ENCODE peak calls at places on chromosomes 4 and X, in five cellular contexts. R is CD4-positive, alpha-beta memory T cell; F is tibial artery; J is kidney epithelial cell; M is HepG2. B is an unnamed sample.

GRCh38 chr4:183200453-183200852 is 101.4 kb downstream of the WWC2 start:
- DNase-seq in R (no peak), F (peak), J (no peak), M (no peak), B (peak)

GRCh38 chr4:124890522-124890921 is 178.0 kb upstream of the ANKRD50 start:
- DNase-seq in R (no peak), F (no peak), J (no peak), M (no peak), B (no peak)

GRCh38 chr4:169774466-169775445 is 17.0 kb upstream of the HPF1 start:
- DNase-seq in R (peak), F (no peak), J (no peak), M (no peak), B (no peak)

GRCh38 chrX:108527724-108528123 is 88.1 kb downstream of the COL4A5 start:
- DNase-seq in R (no peak), F (no peak), J (no peak), M (no peak), B (no peak)

GRCh38 chr4:95158045-95158444 is 390.7 kb downstream of the UNC5C start:
- DNase-seq in R (no peak), F (no peak), J (no peak), M (no peak), B (no peak)

GRCh38 chr4:29131304-29131703 is 1588.9 kb upstream of the PCDH7 start:
- DNase-seq in R (no peak), F (no peak), J (no peak), M (no peak), B (no peak)

GRCh38 chrX:39736219-39737211 is 361.2 kb downstream of the BCOR start:
- DNase-seq in R (no peak), F (peak), J (no peak), M (no peak), B (no peak)

GRCh38 chrX:14801136-14801535 is 71.7 kb downstream of the FANCB start:
- DNase-seq in R (no peak), F (no peak), J (no peak), M (no peak), B (no peak)

GRCh38 chrX:36684053-36684452 is 324.1 kb upstream of the FAM47C start:
- DNase-seq in R (no peak), F (no peak), J (no peak), M (no peak), B (no peak)

GRCh38 chrX:104018126-104018525 is 4.6 kb upstream of the H2BW1 start:
- DNase-seq in R (no peak), F (no peak), J (no peak), M (no peak), B (no peak)

GRCh38 chrX:120281761-120282160 is 29.5 kb downstream of the TMEM255A start:
- DNase-seq in R (no peak), F (no peak), J (no peak), M (no peak), B (no peak)

GRCh38 chr4:101785476-101785875 is 5.1 kb upstream of the BANK1 start:
- DNase-seq in R (no peak), F (no peak), J (no peak), M (no peak), B (no peak)

GRCh38 chrX:153974003-153974725 is 1.6 kb downstream of the TMEM187 start:
- DNase-seq in R (no peak), F (no peak), J (no peak), M (no peak), B (no peak)

GRCh38 chr4:2923141-2923551 is 40.1 kb downstream of the NOP14 start:
- DNase-seq in R (no peak), F (peak), J (no peak), M (no peak), B (peak)

GRCh38 chr4:139761461-139761860 is 95.8 kb downstream of the MGST2 start:
- DNase-seq in R (no peak), F (no peak), J (no peak), M (peak), B (no peak)

GRCh38 chrX:54481751-54482150 is 14.3 kb downstream of the FGD1 start:
- DNase-seq in R (no peak), F (no peak), J (no peak), M (no peak), B (no peak)

GRCh38 chr4:39039108-39039507 is 6.9 kb upstream of the TMEM156 start:
- DNase-seq in R (no peak), F (no peak), J (no peak), M (no peak), B (no peak)
- H3K4me3 ChIP-seq in R (no peak), F (no peak), J (no peak), M (no peak), B (no peak)

GRCh38 chrX:27863813-27864212 is 56.0 kb downstream of the MAGEB10 start:
- DNase-seq in R (no peak), F (no peak), J (no peak), M (no peak), B (no peak)
- H3K4me3 ChIP-seq in R (no peak), F (no peak), J (no peak), M (no peak), B (no peak)

GRCh38 chr4:25233194-25233593 is 639 bp upstream of the PI4K2B start:
- DNase-seq in R (no peak), F (no peak), J (no peak), M (no peak), B (no peak)
- H3K4me3 ChIP-seq in R (peak), F (peak), J (peak), M (peak), B (peak)

DNA sequence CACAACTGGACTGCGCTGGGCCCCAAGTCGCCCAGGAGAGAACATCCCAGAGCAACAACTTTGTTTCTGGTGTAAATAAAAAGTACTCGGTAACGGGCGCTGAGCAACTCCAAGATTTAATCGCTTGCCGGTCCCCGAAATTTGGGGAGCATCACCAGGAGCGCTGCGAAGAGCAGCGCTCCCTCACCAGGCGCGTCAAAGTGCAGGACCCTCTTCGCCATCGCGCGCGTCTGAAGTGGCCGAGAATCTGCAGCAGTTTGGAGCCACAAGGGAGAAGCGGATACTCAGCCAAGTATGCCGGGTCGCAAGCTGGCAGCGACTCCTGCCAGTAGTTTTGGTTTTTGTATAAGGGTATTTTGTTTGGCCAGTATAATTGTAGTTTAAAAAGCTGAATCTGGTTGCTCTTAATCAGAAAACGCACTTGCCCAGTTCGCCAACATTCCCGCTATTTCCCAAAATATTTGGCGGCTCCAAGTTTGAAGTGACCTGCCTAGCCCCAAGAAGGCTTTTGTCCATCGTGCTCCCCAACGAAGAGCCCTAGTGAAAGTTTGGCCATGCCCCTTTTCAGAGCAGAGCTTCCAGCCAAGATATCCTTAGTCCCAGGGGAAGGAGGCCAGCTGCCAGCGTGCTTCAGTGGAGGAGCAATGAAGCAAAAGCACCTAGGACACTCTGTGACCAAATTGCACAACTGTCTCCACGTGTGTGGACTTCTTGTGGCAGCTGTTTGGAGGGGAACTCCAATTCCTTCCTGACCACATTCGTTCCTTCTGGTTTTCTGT is 557 bp upstream of the KDR start:
- DNase-seq in R (no peak), F (peak), J (no peak), M (no peak), B (no peak)
- H3K4me3 ChIP-seq in R (no peak), F (peak), J (peak), M (no peak), B (peak)

GRCh38 chr4:154492288-154492687 is 689 bp upstream of the DCHS2 start:
- DNase-seq in R (no peak), F (no peak), J (no peak), M (no peak), B (no peak)
- H3K4me3 ChIP-seq in R (no peak), F (peak), J (no peak), M (peak), B (no peak)

GRCh38 chrX:111506826-111507225 is 4.6 kb upstream of the SERTM2 start:
- DNase-seq in R (no peak), F (no peak), J (no peak), M (no peak), B (no peak)
- H3K4me3 ChIP-seq in R (no peak), F (no peak), J (no peak), M (no peak), B (no peak)

DNA sequence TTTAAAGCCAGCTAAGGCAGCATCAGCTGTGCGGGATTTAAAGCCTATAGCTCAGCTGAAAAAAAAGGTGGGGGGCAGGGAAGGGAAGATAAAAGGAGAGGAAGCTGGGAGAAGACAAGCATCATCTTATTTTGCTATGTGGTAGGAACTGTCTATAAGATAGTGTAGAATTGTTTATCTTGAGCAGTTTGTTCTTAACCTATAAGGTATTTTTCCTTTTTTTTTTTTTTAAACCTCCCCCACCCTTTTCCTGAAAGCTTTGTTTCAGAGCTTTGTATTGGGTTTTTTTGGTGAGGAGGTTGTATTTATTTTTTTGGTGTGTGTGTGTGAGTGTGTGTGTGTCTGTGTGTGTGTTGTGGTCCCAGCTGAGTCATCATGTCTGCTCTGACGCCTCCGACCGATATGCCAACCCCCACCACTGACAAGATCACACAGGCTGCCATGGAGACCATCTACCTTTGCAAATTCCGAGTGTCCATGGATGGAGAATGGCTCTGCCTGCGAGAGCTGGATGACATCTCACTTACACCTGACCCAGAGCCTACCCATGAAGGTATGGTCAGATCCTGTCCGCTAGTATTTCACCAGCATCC is 531 bp downstream of the RUFY3 start:
- DNase-seq in R (peak), F (no peak), J (no peak), M (no peak), B (no peak)
- H3K4me3 ChIP-seq in R (no peak), F (peak), J (peak), M (no peak), B (peak)

DNA sequence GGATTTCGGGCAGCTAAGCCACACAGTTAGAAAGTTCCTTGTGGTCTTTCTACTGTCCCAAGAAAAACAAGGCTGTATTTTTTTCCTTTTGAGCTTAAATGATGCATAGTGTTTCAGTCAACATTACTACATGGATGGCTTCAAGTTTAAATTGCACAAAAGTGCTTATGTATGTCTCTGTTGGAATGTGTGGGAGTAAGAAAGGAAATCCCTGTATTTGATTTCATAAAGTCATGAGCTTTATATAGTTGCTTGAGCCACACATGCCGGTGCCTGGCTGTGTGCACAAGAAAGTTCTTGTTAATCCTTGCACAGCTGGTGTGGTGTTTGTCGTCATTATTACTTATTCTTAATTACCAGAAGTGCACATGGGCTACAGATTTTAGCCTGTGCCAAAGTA is 262.2 kb downstream of the ARHGAP10 start:
- DNase-seq in R (no peak), F (no peak), J (no peak), M (no peak), B (no peak)
- H3K4me3 ChIP-seq in R (no peak), F (no peak), J (no peak), M (no peak), B (no peak)